ENCODE peak calls at places on chromosome 12, in four cellular contexts. Q is progenitor cell of endocrine pancreas, C is uterus, D is lung. S is an unnamed sample.

GRCh38 chr12:33438890-33439586 is 581 bp downstream of the SYT10 start:
- DNase-seq in Q (peak; percentile 55), D (no peak), C (no peak), S (no peak)

GRCh38 chr12:99600388-99600787 is 47.2 kb upstream of the GARIN6 start:
- DNase-seq in D (no peak), C (no peak), Q (no peak), S (no peak)

GRCh38 chr12:132435486-132436187 is 54.3 kb upstream of the FBRSL1 start:
- DNase-seq in Q (no peak), D (no peak), C (no peak), S (no peak)

GRCh38 chr12:110846615-110847566 is at the start of gene CCDC63:
- DNase-seq in Q (peak; percentile 34), D (peak; percentile 39), C (peak; percentile 17), S (peak; percentile 45)

GRCh38 chr12:40156031-40156764 is 50.3 kb upstream of the SLC2A13 start:
- DNase-seq in C (no peak), D (no peak), Q (no peak), S (no peak)

GRCh38 chr12:9615420-9616135 is 7.9 kb upstream of the KLRB1 start:
- DNase-seq in D (no peak), C (no peak), Q (no peak), S (no peak)

GRCh38 chr12:6392499-6392898 is 8.5 kb downstream of the LTBR start:
- DNase-seq in C (peak; percentile 52), D (no peak), Q (no peak), S (no peak)

GRCh38 chr12:32159925-32160324 is 53.3 kb downstream of the BICD1 start:
- DNase-seq in Q (no peak), D (no peak), C (no peak), S (no peak)

GRCh38 chr12:75759842-75760260 is 248.4 kb upstream of the KRR1 start:
- DNase-seq in C (no peak), Q (no peak), D (no peak), S (no peak)

GRCh38 chr12:112347521-112347920 is 34.7 kb downstream of the HECTD4 start:
- DNase-seq in C (no peak), Q (no peak), D (no peak), S (no peak)

DNA sequence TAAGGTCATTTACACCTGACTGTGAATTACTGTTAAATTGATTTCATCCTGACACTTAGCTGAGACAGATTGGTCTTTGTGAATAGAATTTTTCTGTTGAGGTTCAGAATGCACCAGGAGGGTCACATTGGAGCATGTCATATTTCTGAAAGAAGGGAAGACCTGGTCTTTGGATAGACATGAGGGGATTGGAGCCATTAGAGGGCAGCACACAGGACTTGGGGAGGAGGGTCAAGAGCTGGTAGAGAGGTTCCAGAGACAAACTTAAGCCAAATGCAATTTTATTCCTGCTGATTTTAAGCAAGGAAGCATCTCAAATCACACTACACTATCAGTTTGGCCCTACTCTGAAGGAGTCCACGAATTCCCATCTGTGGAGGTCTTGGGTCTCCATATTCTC is 41.1 kb downstream of the GUCY2C start:
- DNase-seq in Q (no peak), D (no peak), C (no peak), S (no peak)
- TF ChIP-seq CTCF in Q (no peak), D (no peak), C (no peak), S (no peak)

GRCh38 chr12:3201741-3202500 is 124.7 kb downstream of the TSPAN9 start:
- DNase-seq in D (no peak), C (no peak), Q (no peak), S (no peak)
- TF ChIP-seq CTCF in D (no peak), C (no peak), Q (no peak), S (no peak)

DNA sequence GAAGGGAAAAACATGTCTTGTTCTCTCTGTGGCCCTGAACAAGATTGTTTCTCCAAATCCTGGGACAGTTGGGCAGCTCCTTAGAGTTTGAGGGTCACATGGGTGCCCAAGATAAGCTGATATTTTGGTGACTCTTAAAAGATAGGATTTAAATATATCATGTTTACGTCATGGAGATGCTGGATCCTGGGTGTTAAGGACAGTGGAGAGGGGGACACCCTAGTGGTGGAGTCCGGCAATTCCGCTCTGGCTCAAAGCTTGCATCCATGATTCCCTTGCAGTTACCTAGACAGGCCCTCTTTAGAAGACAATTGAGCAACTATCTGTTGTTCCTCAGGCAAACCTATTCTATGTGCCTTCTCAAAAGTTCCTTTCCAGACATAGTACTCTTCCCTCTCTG is 101.8 kb downstream of the CMKLR1 start:
- DNase-seq in D (no peak), Q (no peak), C (no peak), S (no peak)
- TF ChIP-seq CTCF in D (no peak), Q (peak; percentile 39), C (peak; percentile 20), S (no peak)

GRCh38 chr12:24198070-24198469 is 248.6 kb upstream of the SOX5 start:
- DNase-seq in Q (no peak), C (no peak), D (no peak), S (no peak)

GRCh38 chr12:24198936-24199644 is 249.6 kb upstream of the SOX5 start:
- DNase-seq in C (no peak), D (no peak), Q (no peak), S (no peak)

GRCh38 chr12:24191117-24191516 is 241.6 kb upstream of the SOX5 start:
- DNase-seq in C (no peak), D (no peak), Q (no peak), S (no peak)

GRCh38 chr12:24197517-24197916 is 248.0 kb upstream of the SOX5 start:
- DNase-seq in Q (no peak), D (no peak), C (no peak), S (no peak)

DNA sequence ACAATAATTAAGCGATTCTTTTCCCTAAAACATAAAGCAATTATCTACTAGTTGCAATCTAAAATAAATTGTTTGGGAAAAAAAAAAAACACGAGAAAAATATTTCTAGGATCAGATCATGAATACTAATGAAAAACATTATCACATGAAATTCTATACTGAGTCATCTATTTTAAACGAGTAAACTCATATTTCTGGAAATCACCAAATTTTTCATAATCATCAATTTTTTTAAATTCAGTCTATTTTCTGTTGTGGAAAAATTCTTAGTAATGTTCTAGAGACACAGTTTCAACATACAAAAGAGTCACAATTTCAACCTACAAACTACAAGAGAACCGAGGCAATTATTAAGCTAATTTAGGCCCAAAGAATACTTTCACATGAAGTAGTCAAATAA is 245.6 kb upstream of the SOX5 start:
- DNase-seq in D (no peak), C (no peak), Q (no peak), S (no peak)
- TF ChIP-seq CTCF in D (no peak), C (no peak), Q (no peak), S (no peak)

S was measured in activated B cell treated with CpG ODN at 0.5 μM for 24 hours.